ENCODE peak calls at places on chromosomes 12 and 14, in nine cellular contexts. B is transverse colon, P is K562, H is stomach, Y is GM23338, N is HCT116, O is HepG2, S is breast epithelium, T is HL-60. M is an unnamed sample.
A peak's percentile ranks its signal among the peaks of the same experiment; 100 is the strongest.

GRCh38 chr12:124621296-124621660 is 53.9 kb upstream of the NCOR2 start:
- DNase-seq in H (no peak), B (peak; percentile 41), N (no peak), S (peak; percentile 94), Y (peak; percentile 57), O (no peak), T (no peak), P (no peak), M (peak; percentile 94)

GRCh38 chr14:46034305-46034704 is 617.3 kb downstream of the RPL10L start:
- DNase-seq in Y (peak; percentile 68), S (no peak), H (no peak), P (no peak), N (no peak), O (no peak), T (no peak), B (no peak), M (no peak)

GRCh38 chr12:20368653-20369163 is 371 bp downstream of the PDE3A start:
- DNase-seq in Y (peak; percentile 69), T (no peak), B (peak; percentile 23), O (no peak), H (no peak), N (no peak), P (no peak), S (no peak), M (peak; percentile 78)

GRCh38 chr12:57110189-57111045 is 745 bp downstream of the STAT6 start:
- DNase-seq in B (peak; percentile 82), Y (peak; percentile 96), N (no peak), T (peak; percentile 86), P (peak; percentile 78), O (peak; percentile 77), S (peak; percentile 71), H (peak; percentile 68), M (peak; percentile 89)

GRCh38 chr12:118541071-118541470 is 164.7 kb downstream of the SUDS3 start:
- DNase-seq in S (no peak), Y (no peak), H (no peak), T (no peak), B (no peak), P (no peak), N (no peak), O (no peak), M (no peak)

GRCh38 chr12:72543777-72544467 is 271.8 kb downstream of the TRHDE start:
- DNase-seq in Y (no peak), B (no peak), T (no peak), O (no peak), N (no peak), P (no peak), H (no peak), S (no peak), M (no peak)

GRCh38 chr12:98470469-98471082 is 44.8 kb upstream of the TMPO start:
- DNase-seq in P (no peak), S (no peak), N (no peak), B (no peak), Y (no peak), H (no peak), T (peak; percentile 53), O (no peak), M (no peak)

GRCh38 chr14:23160924-23161522 is 22.4 kb downstream of the SLC7A8 start:
- DNase-seq in N (no peak), H (peak; percentile 59), Y (peak; percentile 82), T (peak; percentile 94), O (no peak), B (peak; percentile 44), P (peak; percentile 70), S (peak; percentile 66), M (no peak)

GRCh38 chr12:105252901-105253300 is 16.9 kb upstream of the APPL2 start:
- DNase-seq in P (no peak), T (no peak), S (no peak), B (no peak), O (no peak), H (no peak), Y (no peak), N (no peak), M (no peak)

GRCh38 chr14:32648434-32648833 is 290.2 kb upstream of the NPAS3 start:
- DNase-seq in P (no peak), B (no peak), N (no peak), S (no peak), T (no peak), Y (no peak), O (no peak), H (no peak), M (no peak)

GRCh38 chr14:90447720-90448497 is 51.1 kb downstream of the CALM1 start:
- DNase-seq in S (no peak), T (no peak), H (no peak), B (no peak), N (no peak), P (peak; percentile 60), O (peak; percentile 50), Y (no peak), M (no peak)

GRCh38 chr12:101490286-101490920 is 15.3 kb downstream of the SPIC start:
- DNase-seq in P (no peak), B (peak; percentile 57), S (no peak), O (peak; percentile 61), H (peak; percentile 50), N (peak; percentile 62), T (peak; percentile 30), Y (peak; percentile 78), M (no peak)

GRCh38 chr12:79023261-79023660 is 158.7 kb downstream of the SYT1 start:
- DNase-seq in P (no peak), N (no peak), O (no peak), S (no peak), Y (no peak), H (no peak), B (no peak), T (no peak), M (no peak)

GRCh38 chr14:54681819-54682261 is 114.9 kb downstream of the SAMD4A start:
- DNase-seq in T (no peak), Y (no peak), H (no peak), S (no peak), N (no peak), P (no peak), O (no peak), B (no peak), M (no peak)

GRCh38 chr14:70654609-70655008 is 12.9 kb downstream of the TTC9 start:
- DNase-seq in N (no peak), Y (no peak), H (no peak), B (no peak), O (no peak), S (no peak), T (no peak), P (no peak), M (no peak)

GRCh38 chr14:53608369-53608768 is 348.3 kb downstream of the BMP4 start:
- DNase-seq in T (no peak), P (no peak), B (peak; percentile 64), S (no peak), O (no peak), H (peak; percentile 47), N (peak; percentile 74), Y (no peak), M (no peak)

GRCh38 chr12:227286-227915 is 13.4 kb upstream of the SLC6A12 start:
- DNase-seq in Y (no peak), P (no peak), B (no peak), N (no peak), O (no peak), T (no peak), S (no peak), H (no peak), M (no peak)

GRCh38 chr12:101642115-101643067 is 47.6 kb downstream of the MYBPC1 start:
- DNase-seq in B (peak; percentile 18), Y (peak; percentile 94), P (peak; percentile 35), T (no peak), O (no peak), S (no peak), H (peak; percentile 67), N (no peak), M (no peak)

GRCh38 chr12:68814490-68815231 is 6.7 kb downstream of the MDM2 start:
- DNase-seq in N (no peak), Y (no peak), P (no peak), O (no peak), S (no peak), T (no peak), B (no peak), H (no peak), M (no peak)

GRCh38 chr12:68813242-68813593 is 5.2 kb downstream of the MDM2 start:
- DNase-seq in O (no peak), S (no peak), H (no peak), T (no peak), Y (no peak), B (no peak), P (no peak), N (no peak), M (no peak)

GRCh38 chr12:68815232-68815927 is 7.4 kb downstream of the MDM2 start:
- DNase-seq in P (no peak), H (no peak), O (no peak), T (no peak), N (no peak), Y (no peak), B (no peak), S (no peak), M (no peak)

GRCh38 chr12:68812553-68813241 is 4.7 kb downstream of the MDM2 start:
- DNase-seq in H (no peak), O (no peak), Y (no peak), P (no peak), B (no peak), S (no peak), N (no peak), T (no peak), M (peak; percentile 18)

GRCh38 chr12:68815928-68816800 is 8.2 kb downstream of the MDM2 start:
- DNase-seq in N (no peak), S (no peak), H (no peak), P (no peak), Y (no peak), O (no peak), B (no peak), T (no peak), M (no peak)
- TF ChIP-seq POLR2AphosphoS5 in N (no peak), S (no peak), H (no peak), P (no peak), Y (no peak), O (no peak), B (no peak), T (no peak), M (no peak)

DNA sequence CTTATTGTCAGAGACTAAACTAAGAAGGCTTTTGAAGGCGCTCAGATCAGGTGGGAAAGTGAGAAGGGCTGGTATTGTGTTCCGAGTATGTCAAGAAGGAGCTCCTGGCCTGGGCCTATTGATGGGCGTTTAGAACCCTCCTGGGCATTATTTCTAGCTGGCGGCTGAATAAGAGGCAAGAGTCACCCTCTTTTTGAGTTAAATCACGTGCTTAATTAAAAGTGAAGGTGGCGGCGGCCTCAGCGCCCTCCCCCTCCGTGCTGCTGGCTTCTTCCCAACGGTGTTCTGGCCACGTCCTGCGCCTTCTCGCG is 21.0 kb upstream of the GNS start:
- DNase-seq in H (no peak), N (no peak), Y (no peak), O (no peak), T (no peak), S (no peak), P (no peak), B (no peak), M (no peak)
- H3K27ac ChIP-seq in H (peak overlapping the region; percentile 76), N (peak overlapping the region; percentile 88), Y (no peak overlapping the region), O (no peak overlapping the region), T (no peak overlapping the region), S (peak overlapping the region; percentile 73), P (no peak overlapping the region), B (peak overlapping the region; percentile 78), M (peak overlapping the region; percentile 49)

GRCh38 chr14:68780358-68781160 is 12.3 kb downstream of the ZFP36L1 start:
- DNase-seq in H (peak; percentile 66), Y (no peak), O (no peak), N (no peak), S (peak; percentile 28), B (peak; percentile 68), T (no peak), P (peak; percentile 39), M (peak; percentile 91)
- TF ChIP-seq POLR2AphosphoS5 in H (peak; percentile 8), Y (no peak), O (no peak), N (no peak), S (no peak), B (no peak), T (no peak), P (no peak), M (peak; percentile 24)

GRCh38 chr12:3149505-3150307 is 72.5 kb downstream of the TSPAN9 start:
- DNase-seq in O (no peak), Y (no peak), T (no peak), H (no peak), S (no peak), P (no peak), N (no peak), B (no peak), M (no peak)
- H3K27ac ChIP-seq in O (no peak overlapping the region), Y (no peak overlapping the region), T (no peak overlapping the region), H (no peak overlapping the region), S (no peak overlapping the region), P (no peak overlapping the region), N (no peak overlapping the region), B (no peak overlapping the region), M (no peak overlapping the region)

M was measured in sigmoid colon.